ENCODE peak calls at places on chromosome 12, in nine cellular contexts. G is heart left ventricle, J is stomach, Z is right lobe of liver, S is IMR-90, X is A549, W is sigmoid colon, L is transverse colon, O is gastrocnemius medialis. I is an unnamed sample.

GRCh38 chr12:77835982-77836381 is 5.3 kb downstream of the NAV3 start:
- DNase-seq in J (no peak), O (no peak), W (no peak), X (no peak), L (no peak), Z (no peak), S (no peak), G (no peak), I (no peak)

GRCh38 chr12:125922328-125922727 is 857.1 kb downstream of the AACS start:
- DNase-seq in Z (no peak), S (no peak), J (no peak), L (no peak), G (no peak), W (no peak), O (no peak), X (no peak), I (no peak)

GRCh38 chr12:117470804-117471203 is 109.4 kb upstream of the NOS1 start:
- DNase-seq in W (no peak), S (no peak), G (no peak), O (no peak), Z (no peak), L (no peak), X (peak; percentile 52), J (no peak), I (no peak)

GRCh38 chr12:71947645-71948105 is 9.0 kb downstream of the TPH2 start:
- DNase-seq in G (no peak), J (no peak), X (no peak), Z (peak; percentile 90), S (peak; percentile 86), W (no peak), O (no peak), L (no peak), I (no peak)

GRCh38 chr12:105382771-105383632 is 52.5 kb downstream of the C12orf75 start:
- DNase-seq in Z (no peak), G (peak; percentile 21), L (no peak), O (no peak), X (peak; percentile 72), J (no peak), S (peak; percentile 73), W (no peak), I (peak; percentile 71)

GRCh38 chr12:85065816-85066482 is 29.8 kb downstream of the LRRIQ1 start:
- DNase-seq in J (no peak), O (no peak), S (no peak), X (no peak), W (no peak), Z (no peak), G (no peak), L (no peak), I (no peak)

GRCh38 chr12:87304406-87304805 is 724.8 kb downstream of the C12orf50 start:
- DNase-seq in Z (no peak), L (no peak), G (no peak), O (no peak), X (peak; percentile 28), W (no peak), S (no peak), J (no peak), I (no peak)

GRCh38 chr12:78885466-78885865 is 20.9 kb downstream of the SYT1 start:
- DNase-seq in Z (no peak), L (no peak), O (no peak), X (no peak), W (no peak), G (no peak), J (no peak), S (no peak), I (no peak)

GRCh38 chr12:80241576-80242273 is 142.4 kb downstream of the OTOGL start:
- DNase-seq in X (no peak), J (no peak), G (no peak), Z (no peak), S (peak; percentile 43), O (no peak), L (no peak), W (no peak), I (no peak)

GRCh38 chr12:42759622-42760273 is 170.2 kb upstream of the PRICKLE1 start:
- DNase-seq in Z (peak; percentile 46), X (no peak), W (peak; percentile 91), L (peak; percentile 35), O (peak; percentile 81), G (peak; percentile 54), J (peak; percentile 31), S (peak; percentile 77), I (peak; percentile 86)

GRCh38 chr12:40152783-40153383 is 47.0 kb upstream of the SLC2A13 start:
- DNase-seq in O (peak; percentile 21), J (peak; percentile 50), W (peak; percentile 68), Z (peak; percentile 60), X (peak; percentile 65), S (peak; percentile 32), L (peak; percentile 59), G (peak; percentile 33), I (peak; percentile 64)

GRCh38 chr12:24561411-24561871 is 387.5 kb downstream of the BCAT1 start:
- DNase-seq in O (no peak), G (no peak), L (peak; percentile 10), J (no peak), S (peak; percentile 65), W (peak; percentile 64), Z (peak; percentile 68), X (no peak), I (no peak)

GRCh38 chr12:3218846-3219632 is 141.9 kb downstream of the TSPAN9 start:
- DNase-seq in L (no peak), S (no peak), J (no peak), W (no peak), G (no peak), O (no peak), Z (no peak), X (no peak), I (no peak)

GRCh38 chr12:90333939-90334338 is 621.0 kb downstream of the CCER1 start:
- DNase-seq in X (peak; percentile 43), O (no peak), W (no peak), L (no peak), J (no peak), G (no peak), S (peak; percentile 1), Z (no peak), I (no peak)

GRCh38 chr12:129696952-129697351 is 206.9 kb downstream of the TMEM132D start:
- DNase-seq in G (no peak), J (no peak), L (no peak), W (no peak), S (no peak), O (no peak), X (peak; percentile 9), Z (no peak), I (no peak)

GRCh38 chr12:2733493-2734252 is 61.1 kb upstream of the FKBP4 start:
- DNase-seq in O (no peak), X (peak; percentile 16), G (no peak), J (no peak), W (no peak), Z (no peak), S (no peak), L (no peak), I (no peak)

GRCh38 chr12:790253-790563 is 37.8 kb downstream of the WNK1 start:
- DNase-seq in J (no peak), X (no peak), S (no peak), L (no peak), W (no peak), O (no peak), Z (no peak), G (no peak), I (no peak)
- H3K4me1 ChIP-seq in J (peaks cover 89% of the 10 kb centered on the region), X (peaks cover 61% of the 10 kb centered on the region), S (peaks cover 2% of the 10 kb centered on the region), L (peaks cover 5% of the 10 kb centered on the region), W (peaks cover 66% of the 10 kb centered on the region), O (peaks cover 69% of the 10 kb centered on the region), Z (peaks cover 31% of the 10 kb centered on the region), G (peaks cover 61% of the 10 kb centered on the region), I (peaks cover 27% of the 10 kb centered on the region)

GRCh38 chr12:122893208-122894151 is 2.4 kb downstream of the VPS37B start:
- DNase-seq in J (peak; percentile 65), Z (peak; percentile 74), X (no peak), L (no peak), O (no peak), G (no peak), S (no peak), W (no peak), I (no peak)

GRCh38 chr12:122895290-122895689 is 634 bp downstream of the VPS37B start:
- DNase-seq in G (no peak), L (no peak), W (no peak), O (no peak), Z (no peak), S (no peak), J (no peak), X (no peak), I (no peak)

GRCh38 chr12:122894173-122895121 is 1.5 kb downstream of the VPS37B start:
- DNase-seq in Z (no peak), G (no peak), O (no peak), S (no peak), W (no peak), J (peak; percentile 89), L (peak; percentile 84), X (no peak), I (no peak)

GRCh38 chr12:122896662-122897061 is 738 bp upstream of the VPS37B start:
- DNase-seq in J (no peak), X (no peak), Z (no peak), L (no peak), S (no peak), W (no peak), O (no peak), G (no peak), I (no peak)

DNA sequence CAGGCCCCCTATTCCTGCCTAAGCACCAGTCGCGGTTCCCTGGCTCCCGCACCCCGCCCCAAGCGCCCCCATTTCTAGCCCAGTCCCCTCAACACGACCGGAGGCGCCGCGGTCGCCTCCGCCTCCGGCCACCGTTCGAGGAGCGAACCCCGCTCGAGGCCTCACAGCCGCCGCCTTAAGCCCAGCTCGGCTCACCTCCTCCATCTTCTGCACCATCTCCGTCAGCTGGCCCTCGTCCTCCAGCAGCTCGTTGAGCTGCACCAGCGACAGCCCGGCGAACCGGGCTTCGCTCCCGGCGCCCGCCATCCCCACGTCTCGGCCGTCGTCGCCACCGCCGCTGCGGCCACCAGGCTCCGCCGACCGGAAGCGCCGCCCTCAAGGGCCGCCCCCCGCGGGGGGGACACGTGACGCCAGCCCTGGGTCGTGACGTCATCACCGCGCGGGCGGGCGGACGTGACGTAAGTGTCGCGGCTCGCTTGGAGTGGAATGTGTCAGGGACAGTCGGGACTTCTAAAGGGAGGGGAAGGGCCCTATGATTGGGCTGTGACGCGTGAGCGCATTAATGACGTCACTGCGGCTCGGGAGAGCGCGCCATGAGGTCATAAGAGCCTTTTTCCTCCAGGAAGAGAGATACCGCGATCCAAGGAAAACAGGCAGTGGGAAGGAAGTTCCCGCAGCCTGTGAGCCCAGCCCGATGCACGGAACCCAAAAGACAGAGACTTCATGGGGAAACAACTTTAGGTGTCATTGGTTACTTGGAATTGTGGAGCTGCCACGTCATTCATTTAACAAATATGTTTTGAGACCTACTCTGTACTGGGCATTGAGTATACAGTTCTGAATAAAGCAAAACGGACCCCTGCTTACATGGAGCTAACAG is at the start of gene VPS37B:
- DNase-seq in X (peak; percentile 98), O (peak; percentile 52), S (peak; percentile 90), W (peak; percentile 91), Z (peak; percentile 81), G (peak; percentile 83), J (peak; percentile 87), L (peak; percentile 89), I (peak; percentile 62)
- TF ChIP-seq POLR2A in X (peak; percentile 88), O (peak; percentile 82), S (peak; percentile 95), W (peak; percentile 71), Z (peak; percentile 94), G (peak; percentile 53), J (no peak), L (peak; percentile 97), I (peak; percentile 94)

GRCh38 chr12:51028811-51029146 is 2.6 kb upstream of the SLC11A2 start:
- DNase-seq in L (no peak), X (no peak), G (no peak), S (no peak), W (no peak), J (no peak), O (no peak), Z (no peak), I (no peak)
- H3K4me1 ChIP-seq in L (peaks cover 3% of the 10 kb centered on the region), X (peaks cover 29% of the 10 kb centered on the region), G (peaks cover 20% of the 10 kb centered on the region), S (peaks cover 4% of the 10 kb centered on the region), W (peaks cover 22% of the 10 kb centered on the region), J (peaks cover 33% of the 10 kb centered on the region), O (peaks cover 11% of the 10 kb centered on the region), Z (peaks cover 6% of the 10 kb centered on the region), I (peaks cover 27% of the 10 kb centered on the region)

GRCh38 chr12:26832817-26833691 is at the start of gene ITPR2:
- DNase-seq in G (peak; percentile 97), X (peak; percentile 88), W (peak; percentile 97), J (peak; percentile 96), L (peak; percentile 97), O (peak; percentile 92), Z (peak; percentile 98), S (peak; percentile 78), I (peak; percentile 92)
- TF ChIP-seq POLR2A in G (no peak), X (peak; percentile 88), W (peak; percentile 95), J (no peak), L (peak; percentile 83), O (peak; percentile 93), Z (peak; percentile 92), S (peak; percentile 62), I (peak; percentile 87)

I was measured in tibial nerve.